ENCODE peak calls at places on chromosomes 12 and 14, in ten cellular contexts. One of them, this sample, is unnamed.

GRCh38 chr14:65334765-65335411 is 77.6 kb upstream of the FUT8 start:
- DNase-seq in body of pancreas: no peak
- DNase-seq in activated CD4-positive, alpha-beta T cell treated with anti-CD3 and anti-CD28 coated beads, Interleukin-2, amount 10 ng/mL, durations not matched to agents 7 days and 5 days: no peak
- DNase-seq in kidney epithelial cell: no peak
- DNase-seq in AG09309: no peak
- DNase-seq in NT2/D1: peak
- DNase-seq in NCI-H69: no peak
- DNase-seq in GM20000: no peak
- DNase-seq in activated T-cell treated with anti-CD3 and anti-CD28 coated beads, Interleukin-2, amount 50 U/mL, for 24 hours: no peak
- DNase-seq in Kasumi-1: no peak
- DNase-seq in this sample: no peak

GRCh38 chr12:64674367-64674922 is 64.2 kb downstream of the RASSF3 start:
- DNase-seq in activated CD4-positive, alpha-beta T cell treated with anti-CD3 and anti-CD28 coated beads, Interleukin-2, amount 10 ng/mL, durations not matched to agents 7 days and 5 days: peak
- DNase-seq in NT2/D1: no peak
- DNase-seq in AG09309: no peak
- DNase-seq in NCI-H69: no peak
- DNase-seq in kidney epithelial cell: no peak
- DNase-seq in activated T-cell treated with anti-CD3 and anti-CD28 coated beads, Interleukin-2, amount 50 U/mL, for 24 hours: peak
- DNase-seq in Kasumi-1: no peak
- DNase-seq in body of pancreas: no peak
- DNase-seq in GM20000: no peak
- DNase-seq in this sample: no peak

GRCh38 chr12:118979763-118980406 is 1.5 kb upstream of the SRRM4 start:
- DNase-seq in GM20000: peak
- DNase-seq in AG09309: no peak
- DNase-seq in NCI-H69: peak
- DNase-seq in activated CD4-positive, alpha-beta T cell treated with anti-CD3 and anti-CD28 coated beads, Interleukin-2, amount 10 ng/mL, durations not matched to agents 7 days and 5 days: peak
- DNase-seq in body of pancreas: peak
- DNase-seq in kidney epithelial cell: no peak
- DNase-seq in NT2/D1: peak
- DNase-seq in activated T-cell treated with anti-CD3 and anti-CD28 coated beads, Interleukin-2, amount 50 U/mL, for 24 hours: no peak
- DNase-seq in Kasumi-1: peak
- DNase-seq in this sample: peak

GRCh38 chr12:100857418-100857817 is 62.8 kb downstream of the ANO4 start:
- DNase-seq in GM20000: no peak
- DNase-seq in kidney epithelial cell: no peak
- DNase-seq in Kasumi-1: no peak
- DNase-seq in body of pancreas: no peak
- DNase-seq in activated CD4-positive, alpha-beta T cell treated with anti-CD3 and anti-CD28 coated beads, Interleukin-2, amount 10 ng/mL, durations not matched to agents 7 days and 5 days: no peak
- DNase-seq in activated T-cell treated with anti-CD3 and anti-CD28 coated beads, Interleukin-2, amount 50 U/mL, for 24 hours: no peak
- DNase-seq in NT2/D1: no peak
- DNase-seq in AG09309: no peak
- DNase-seq in NCI-H69: peak
- DNase-seq in this sample: no peak

GRCh38 chr14:92451245-92451644 is 62.3 kb upstream of the RIN3 start:
- DNase-seq in kidney epithelial cell: no peak
- DNase-seq in AG09309: no peak
- DNase-seq in NCI-H69: no peak
- DNase-seq in activated CD4-positive, alpha-beta T cell treated with anti-CD3 and anti-CD28 coated beads, Interleukin-2, amount 10 ng/mL, durations not matched to agents 7 days and 5 days: no peak
- DNase-seq in NT2/D1: no peak
- DNase-seq in Kasumi-1: no peak
- DNase-seq in GM20000: no peak
- DNase-seq in activated T-cell treated with anti-CD3 and anti-CD28 coated beads, Interleukin-2, amount 50 U/mL, for 24 hours: no peak
- DNase-seq in body of pancreas: no peak
- DNase-seq in this sample: no peak

GRCh38 chr12:107564946-107565345 is 120.7 kb upstream of the PWP1 start:
- DNase-seq in AG09309: no peak
- DNase-seq in NT2/D1: peak
- DNase-seq in kidney epithelial cell: no peak
- DNase-seq in activated T-cell treated with anti-CD3 and anti-CD28 coated beads, Interleukin-2, amount 50 U/mL, for 24 hours: no peak
- DNase-seq in body of pancreas: no peak
- DNase-seq in Kasumi-1: no peak
- DNase-seq in activated CD4-positive, alpha-beta T cell treated with anti-CD3 and anti-CD28 coated beads, Interleukin-2, amount 10 ng/mL, durations not matched to agents 7 days and 5 days: peak
- DNase-seq in NCI-H69: peak
- DNase-seq in GM20000: no peak
- DNase-seq in this sample: no peak

GRCh38 chr14:23099212-23099861 is 4.0 kb downstream of the C14orf119 start:
- DNase-seq in AG09309: no peak
- DNase-seq in GM20000: no peak
- DNase-seq in NCI-H69: no peak
- DNase-seq in activated T-cell treated with anti-CD3 and anti-CD28 coated beads, Interleukin-2, amount 50 U/mL, for 24 hours: no peak
- DNase-seq in kidney epithelial cell: no peak
- DNase-seq in Kasumi-1: peak
- DNase-seq in body of pancreas: peak
- DNase-seq in activated CD4-positive, alpha-beta T cell treated with anti-CD3 and anti-CD28 coated beads, Interleukin-2, amount 10 ng/mL, durations not matched to agents 7 days and 5 days: no peak
- DNase-seq in NT2/D1: no peak
- DNase-seq in this sample: no peak

GRCh38 chr12:122048156-122048555 is 26.5 kb downstream of the BCL7A start:
- DNase-seq in NT2/D1: no peak
- DNase-seq in activated T-cell treated with anti-CD3 and anti-CD28 coated beads, Interleukin-2, amount 50 U/mL, for 24 hours: no peak
- DNase-seq in AG09309: no peak
- DNase-seq in Kasumi-1: no peak
- DNase-seq in kidney epithelial cell: no peak
- DNase-seq in NCI-H69: no peak
- DNase-seq in GM20000: no peak
- DNase-seq in body of pancreas: no peak
- DNase-seq in activated CD4-positive, alpha-beta T cell treated with anti-CD3 and anti-CD28 coated beads, Interleukin-2, amount 10 ng/mL, durations not matched to agents 7 days and 5 days: no peak
- DNase-seq in this sample: no peak

GRCh38 chr12:47017901-47018479 is 61.4 kb upstream of the PCED1B start:
- DNase-seq in activated T-cell treated with anti-CD3 and anti-CD28 coated beads, Interleukin-2, amount 50 U/mL, for 24 hours: no peak
- DNase-seq in body of pancreas: no peak
- DNase-seq in activated CD4-positive, alpha-beta T cell treated with anti-CD3 and anti-CD28 coated beads, Interleukin-2, amount 10 ng/mL, durations not matched to agents 7 days and 5 days: no peak
- DNase-seq in kidney epithelial cell: no peak
- DNase-seq in GM20000: no peak
- DNase-seq in AG09309: no peak
- DNase-seq in NT2/D1: no peak
- DNase-seq in NCI-H69: no peak
- DNase-seq in Kasumi-1: no peak
- DNase-seq in this sample: no peak

GRCh38 chr14:68695326-68695768 is 97.5 kb downstream of the ZFP36L1 start:
- DNase-seq in Kasumi-1: no peak
- DNase-seq in GM20000: peak
- DNase-seq in NCI-H69: no peak
- DNase-seq in kidney epithelial cell: peak
- DNase-seq in NT2/D1: no peak
- DNase-seq in activated T-cell treated with anti-CD3 and anti-CD28 coated beads, Interleukin-2, amount 50 U/mL, for 24 hours: no peak
- DNase-seq in AG09309: peak
- DNase-seq in body of pancreas: no peak
- DNase-seq in activated CD4-positive, alpha-beta T cell treated with anti-CD3 and anti-CD28 coated beads, Interleukin-2, amount 10 ng/mL, durations not matched to agents 7 days and 5 days: no peak
- DNase-seq in this sample: peak

GRCh38 chr12:5522358-5523335 is 90.7 kb downstream of the NTF3 start:
- DNase-seq in kidney epithelial cell: no peak
- DNase-seq in body of pancreas: no peak
- DNase-seq in NCI-H69: peak
- DNase-seq in activated T-cell treated with anti-CD3 and anti-CD28 coated beads, Interleukin-2, amount 50 U/mL, for 24 hours: no peak
- DNase-seq in GM20000: no peak
- DNase-seq in Kasumi-1: no peak
- DNase-seq in AG09309: no peak
- DNase-seq in activated CD4-positive, alpha-beta T cell treated with anti-CD3 and anti-CD28 coated beads, Interleukin-2, amount 10 ng/mL, durations not matched to agents 7 days and 5 days: peak
- DNase-seq in NT2/D1: no peak
- DNase-seq in this sample: no peak

GRCh38 chr14:87131879-87132278 is 861.1 kb downstream of the GALC start:
- DNase-seq in NT2/D1: no peak
- DNase-seq in GM20000: no peak
- DNase-seq in kidney epithelial cell: peak
- DNase-seq in NCI-H69: peak
- DNase-seq in body of pancreas: no peak
- DNase-seq in activated CD4-positive, alpha-beta T cell treated with anti-CD3 and anti-CD28 coated beads, Interleukin-2, amount 10 ng/mL, durations not matched to agents 7 days and 5 days: no peak
- DNase-seq in AG09309: no peak
- DNase-seq in Kasumi-1: no peak
- DNase-seq in activated T-cell treated with anti-CD3 and anti-CD28 coated beads, Interleukin-2, amount 50 U/mL, for 24 hours: no peak
- DNase-seq in this sample: no peak

GRCh38 chr14:104735830-104736642 is 12.0 kb downstream of the ADSS1 start:
- DNase-seq in NT2/D1: no peak
- DNase-seq in body of pancreas: peak
- DNase-seq in kidney epithelial cell: no peak
- DNase-seq in Kasumi-1: no peak
- DNase-seq in activated CD4-positive, alpha-beta T cell treated with anti-CD3 and anti-CD28 coated beads, Interleukin-2, amount 10 ng/mL, durations not matched to agents 7 days and 5 days: no peak
- DNase-seq in NCI-H69: no peak
- DNase-seq in GM20000: no peak
- DNase-seq in AG09309: peak
- DNase-seq in activated T-cell treated with anti-CD3 and anti-CD28 coated beads, Interleukin-2, amount 50 U/mL, for 24 hours: no peak
- DNase-seq in this sample: peak

GRCh38 chr12:28497889-28498411 is 307.7 kb downstream of the CCDC91 start:
- DNase-seq in kidney epithelial cell: no peak
- DNase-seq in activated CD4-positive, alpha-beta T cell treated with anti-CD3 and anti-CD28 coated beads, Interleukin-2, amount 10 ng/mL, durations not matched to agents 7 days and 5 days: no peak
- DNase-seq in NT2/D1: no peak
- DNase-seq in Kasumi-1: no peak
- DNase-seq in AG09309: no peak
- DNase-seq in activated T-cell treated with anti-CD3 and anti-CD28 coated beads, Interleukin-2, amount 50 U/mL, for 24 hours: no peak
- DNase-seq in GM20000: peak
- DNase-seq in body of pancreas: no peak
- DNase-seq in NCI-H69: no peak
- DNase-seq in this sample: peak

GRCh38 chr14:92384461-92385133 is 61.6 kb downstream of the SLC24A4 start:
- DNase-seq in activated CD4-positive, alpha-beta T cell treated with anti-CD3 and anti-CD28 coated beads, Interleukin-2, amount 10 ng/mL, durations not matched to agents 7 days and 5 days: no peak
- DNase-seq in kidney epithelial cell: no peak
- DNase-seq in body of pancreas: no peak
- DNase-seq in activated T-cell treated with anti-CD3 and anti-CD28 coated beads, Interleukin-2, amount 50 U/mL, for 24 hours: peak
- DNase-seq in AG09309: no peak
- DNase-seq in GM20000: no peak
- DNase-seq in NT2/D1: no peak
- DNase-seq in Kasumi-1: no peak
- DNase-seq in NCI-H69: no peak
- DNase-seq in this sample: no peak

GRCh38 chr12:54560374-54560858 is 11.0 kb downstream of the PDE1B start:
- DNase-seq in AG09309: peak
- DNase-seq in Kasumi-1: peak
- DNase-seq in NT2/D1: no peak
- DNase-seq in NCI-H69: peak
- DNase-seq in kidney epithelial cell: no peak
- DNase-seq in body of pancreas: peak
- DNase-seq in activated CD4-positive, alpha-beta T cell treated with anti-CD3 and anti-CD28 coated beads, Interleukin-2, amount 10 ng/mL, durations not matched to agents 7 days and 5 days: peak
- DNase-seq in GM20000: peak
- DNase-seq in activated T-cell treated with anti-CD3 and anti-CD28 coated beads, Interleukin-2, amount 50 U/mL, for 24 hours: peak
- DNase-seq in this sample: peak

GRCh38 chr12:49707812-49708147 is 575 bp upstream of the FMNL3 start:
- DNase-seq in activated T-cell treated with anti-CD3 and anti-CD28 coated beads, Interleukin-2, amount 50 U/mL, for 24 hours: no peak
- DNase-seq in NT2/D1: no peak
- DNase-seq in Kasumi-1: no peak
- DNase-seq in GM20000: no peak
- DNase-seq in AG09309: no peak
- DNase-seq in body of pancreas: no peak
- DNase-seq in NCI-H69: no peak
- DNase-seq in activated CD4-positive, alpha-beta T cell treated with anti-CD3 and anti-CD28 coated beads, Interleukin-2, amount 10 ng/mL, durations not matched to agents 7 days and 5 days: no peak
- DNase-seq in kidney epithelial cell: no peak
- DNase-seq in this sample: no peak

GRCh38 chr12:108619369-108620160 is 14.1 kb downstream of the SELPLG start:
- DNase-seq in kidney epithelial cell: no peak
- DNase-seq in GM20000: no peak
- DNase-seq in body of pancreas: no peak
- DNase-seq in NT2/D1: no peak
- DNase-seq in AG09309: no peak
- DNase-seq in activated T-cell treated with anti-CD3 and anti-CD28 coated beads, Interleukin-2, amount 50 U/mL, for 24 hours: no peak
- DNase-seq in Kasumi-1: no peak
- DNase-seq in NCI-H69: no peak
- DNase-seq in activated CD4-positive, alpha-beta T cell treated with anti-CD3 and anti-CD28 coated beads, Interleukin-2, amount 10 ng/mL, durations not matched to agents 7 days and 5 days: no peak
- DNase-seq in this sample: no peak

GRCh38 chr12:101829639-101830390 is 944 bp downstream of the GNPTAB start:
- DNase-seq in kidney epithelial cell: no peak
- DNase-seq in activated T-cell treated with anti-CD3 and anti-CD28 coated beads, Interleukin-2, amount 50 U/mL, for 24 hours: no peak
- DNase-seq in AG09309: no peak
- DNase-seq in GM20000: no peak
- DNase-seq in Kasumi-1: peak
- DNase-seq in body of pancreas: peak
- DNase-seq in NT2/D1: no peak
- DNase-seq in NCI-H69: peak
- DNase-seq in activated CD4-positive, alpha-beta T cell treated with anti-CD3 and anti-CD28 coated beads, Interleukin-2, amount 10 ng/mL, durations not matched to agents 7 days and 5 days: peak
- DNase-seq in this sample: no peak

GRCh38 chr12:123092866-123093265 is 58.0 kb downstream of the PITPNM2 start:
- DNase-seq in activated CD4-positive, alpha-beta T cell treated with anti-CD3 and anti-CD28 coated beads, Interleukin-2, amount 10 ng/mL, durations not matched to agents 7 days and 5 days: no peak
- DNase-seq in NCI-H69: no peak
- DNase-seq in GM20000: no peak
- DNase-seq in body of pancreas: no peak
- DNase-seq in AG09309: no peak
- DNase-seq in Kasumi-1: no peak
- DNase-seq in NT2/D1: no peak
- DNase-seq in kidney epithelial cell: no peak
- DNase-seq in activated T-cell treated with anti-CD3 and anti-CD28 coated beads, Interleukin-2, amount 50 U/mL, for 24 hours: no peak
- DNase-seq in this sample: no peak

GRCh38 chr12:132547207-132547740 is 57.3 kb downstream of the FBRSL1 start:
- DNase-seq in NT2/D1: no peak
- DNase-seq in AG09309: no peak
- DNase-seq in activated CD4-positive, alpha-beta T cell treated with anti-CD3 and anti-CD28 coated beads, Interleukin-2, amount 10 ng/mL, durations not matched to agents 7 days and 5 days: no peak
- DNase-seq in activated T-cell treated with anti-CD3 and anti-CD28 coated beads, Interleukin-2, amount 50 U/mL, for 24 hours: no peak
- DNase-seq in kidney epithelial cell: no peak
- DNase-seq in Kasumi-1: no peak
- DNase-seq in body of pancreas: no peak
- DNase-seq in GM20000: no peak
- DNase-seq in NCI-H69: no peak
- DNase-seq in this sample: no peak

GRCh38 chr12:63093711-63094110 is 57.3 kb downstream of the AVPR1A start:
- DNase-seq in activated T-cell treated with anti-CD3 and anti-CD28 coated beads, Interleukin-2, amount 50 U/mL, for 24 hours: no peak
- DNase-seq in NT2/D1: no peak
- DNase-seq in Kasumi-1: no peak
- DNase-seq in NCI-H69: no peak
- DNase-seq in AG09309: no peak
- DNase-seq in kidney epithelial cell: no peak
- DNase-seq in body of pancreas: no peak
- DNase-seq in activated CD4-positive, alpha-beta T cell treated with anti-CD3 and anti-CD28 coated beads, Interleukin-2, amount 10 ng/mL, durations not matched to agents 7 days and 5 days: no peak
- DNase-seq in GM20000: no peak
- DNase-seq in this sample: no peak

GRCh38 chr14:37591941-37592287 is 3.1 kb downstream of the FOXA1 start:
- DNase-seq in NT2/D1: no peak
- DNase-seq in kidney epithelial cell: no peak
- DNase-seq in activated CD4-positive, alpha-beta T cell treated with anti-CD3 and anti-CD28 coated beads, Interleukin-2, amount 10 ng/mL, durations not matched to agents 7 days and 5 days: no peak
- DNase-seq in AG09309: no peak
- DNase-seq in NCI-H69: no peak
- DNase-seq in body of pancreas: no peak
- DNase-seq in GM20000: no peak
- DNase-seq in activated T-cell treated with anti-CD3 and anti-CD28 coated beads, Interleukin-2, amount 50 U/mL, for 24 hours: peak
- DNase-seq in Kasumi-1: no peak
- DNase-seq in this sample: no peak

GRCh38 chr12:4496145-4496838 is 42.4 kb upstream of the RAD51AP1 start:
- DNase-seq in kidney epithelial cell: no peak
- DNase-seq in body of pancreas: no peak
- DNase-seq in Kasumi-1: no peak
- DNase-seq in NCI-H69: no peak
- DNase-seq in NT2/D1: no peak
- DNase-seq in AG09309: no peak
- DNase-seq in activated CD4-positive, alpha-beta T cell treated with anti-CD3 and anti-CD28 coated beads, Interleukin-2, amount 10 ng/mL, durations not matched to agents 7 days and 5 days: no peak
- DNase-seq in GM20000: peak
- DNase-seq in activated T-cell treated with anti-CD3 and anti-CD28 coated beads, Interleukin-2, amount 50 U/mL, for 24 hours: no peak
- DNase-seq in this sample: no peak

GRCh38 chr12:29374012-29374411 is 7.0 kb downstream of the ERGIC2 start:
- DNase-seq in activated CD4-positive, alpha-beta T cell treated with anti-CD3 and anti-CD28 coated beads, Interleukin-2, amount 10 ng/mL, durations not matched to agents 7 days and 5 days: no peak
- DNase-seq in GM20000: no peak
- DNase-seq in Kasumi-1: no peak
- DNase-seq in kidney epithelial cell: no peak
- DNase-seq in AG09309: no peak
- DNase-seq in activated T-cell treated with anti-CD3 and anti-CD28 coated beads, Interleukin-2, amount 50 U/mL, for 24 hours: no peak
- DNase-seq in NCI-H69: no peak
- DNase-seq in body of pancreas: no peak
- DNase-seq in NT2/D1: no peak
- DNase-seq in this sample: no peak

GRCh38 chr14:76773956-76774355 is 12.7 kb downstream of the VASH1 start:
- DNase-seq in activated CD4-positive, alpha-beta T cell treated with anti-CD3 and anti-CD28 coated beads, Interleukin-2, amount 10 ng/mL, durations not matched to agents 7 days and 5 days: no peak
- DNase-seq in Kasumi-1: no peak
- DNase-seq in AG09309: no peak
- DNase-seq in GM20000: no peak
- DNase-seq in kidney epithelial cell: no peak
- DNase-seq in NCI-H69: no peak
- DNase-seq in activated T-cell treated with anti-CD3 and anti-CD28 coated beads, Interleukin-2, amount 50 U/mL, for 24 hours: no peak
- DNase-seq in NT2/D1: no peak
- DNase-seq in body of pancreas: no peak
- DNase-seq in this sample: no peak

GRCh38 chr12:48744251-48745008 is 27.9 kb upstream of the CCNT1 start:
- DNase-seq in activated CD4-positive, alpha-beta T cell treated with anti-CD3 and anti-CD28 coated beads, Interleukin-2, amount 10 ng/mL, durations not matched to agents 7 days and 5 days: no peak
- DNase-seq in activated T-cell treated with anti-CD3 and anti-CD28 coated beads, Interleukin-2, amount 50 U/mL, for 24 hours: no peak
- DNase-seq in AG09309: no peak
- DNase-seq in GM20000: no peak
- DNase-seq in Kasumi-1: no peak
- DNase-seq in NCI-H69: peak
- DNase-seq in body of pancreas: no peak
- DNase-seq in kidney epithelial cell: no peak
- DNase-seq in NT2/D1: no peak
- DNase-seq in this sample: no peak

GRCh38 chr12:121499929-121500793 is 80.7 kb downstream of the KDM2B start:
- DNase-seq in GM20000: peak
- DNase-seq in activated CD4-positive, alpha-beta T cell treated with anti-CD3 and anti-CD28 coated beads, Interleukin-2, amount 10 ng/mL, durations not matched to agents 7 days and 5 days: peak
- DNase-seq in body of pancreas: peak
- DNase-seq in kidney epithelial cell: no peak
- DNase-seq in activated T-cell treated with anti-CD3 and anti-CD28 coated beads, Interleukin-2, amount 50 U/mL, for 24 hours: peak
- DNase-seq in NCI-H69: peak
- DNase-seq in AG09309: no peak
- DNase-seq in Kasumi-1: peak
- DNase-seq in NT2/D1: no peak
- DNase-seq in this sample: peak

This sample was measured in hepatic stellate cell.